ENCODE peak calls at places on chromosome 16, in four cellular contexts. R, P, S and H are unnamed samples.

GRCh38 chr16:67028555-67029248 is at the start of gene CBFB:
- DNase-seq in R (peak; percentile 96), P (peak; percentile 65), S (peak; percentile 93), H (peak; percentile 93)

GRCh38 chr16:11497851-11498289 is 88.8 kb downstream of the LITAF start:
- DNase-seq in R (no peak), P (peak; percentile 43), S (no peak), H (peak; percentile 67)

GRCh38 chr16:528111-529011 is 849 bp downstream of the CAPN15 start:
- DNase-seq in R (no peak), P (no peak), S (no peak), H (peak; percentile 46)

GRCh38 chr16:84925092-84925772 is 86.1 kb downstream of the ZDHHC7 start:
- DNase-seq in R (peak; percentile 76), P (no peak), S (no peak), H (peak; percentile 43)

GRCh38 chr16:84979516-84979915 is 31.8 kb downstream of the ZDHHC7 start:
- DNase-seq in R (no peak), P (no peak), S (no peak), H (no peak)

GRCh38 chr16:19083670-19084069 is 16.3 kb downstream of the COQ7 start:
- DNase-seq in R (no peak), P (no peak), S (no peak), H (no peak)

GRCh38 chr16:46748775-46749705 is 896 bp upstream of the MYLK3 start:
- DNase-seq in R (no peak), P (no peak), S (no peak), H (no peak)

GRCh38 chr16:83995756-83996155 is 27.7 kb downstream of the NECAB2 start:
- DNase-seq in R (no peak), P (peak; percentile 57), S (no peak), H (peak; percentile 92)

GRCh38 chr16:73418051-73418450 is 370.1 kb upstream of the ZFHX3 start:
- DNase-seq in R (no peak), P (no peak), S (no peak), H (no peak)

GRCh38 chr16:67935402-67936123 is 1.1 kb downstream of the PSMB10 start:
- DNase-seq in R (peak; percentile 99), P (peak; percentile 73), S (peak; percentile 91), H (peak; percentile 96)

GRCh38 chr16:4935231-4935855 is 1.6 kb downstream of the PPL start:
- DNase-seq in R (no peak), P (no peak), S (no peak), H (no peak)

GRCh38 chr16:86455609-86456008 is 54.7 kb upstream of the FOXF1 start:
- DNase-seq in R (no peak), P (no peak), S (no peak), H (no peak)

GRCh38 chr16:23072084-23072599 is 77.1 kb downstream of the USP31 start:
- DNase-seq in R (no peak), P (peak; percentile 56), S (no peak), H (peak; percentile 87)

GRCh38 chr16:56355786-56356275 is 69.5 kb downstream of the AMFR start:
- DNase-seq in R (peak; percentile 32), P (no peak), S (peak; percentile 66), H (peak; percentile 5)

GRCh38 chr16:8958344-8958808 is 5.3 kb downstream of the USP7 start:
- DNase-seq in R (no peak), P (no peak), S (no peak), H (peak; percentile 53)

GRCh38 chr16:65000654-65001053 is 121.2 kb downstream of the CDH11 start:
- DNase-seq in R (no peak), P (no peak), S (no peak), H (no peak)

GRCh38 chr16:30903596-30903995 is 7.2 kb downstream of the CTF1 start:
- DNase-seq in R (no peak), P (no peak), S (no peak), H (peak; percentile 23)

GRCh38 chr16:4184038-4184702 is 57.7 kb downstream of the SRL start:
- DNase-seq in R (no peak), P (no peak), S (no peak), H (no peak)

GRCh38 chr16:57677622-57678369 is 9.7 kb downstream of the ADGRG3 start:
- DNase-seq in R (no peak), P (no peak), S (no peak), H (no peak)

GRCh38 chr16:67961551-67961957 is 6.9 kb downstream of the SLC12A4 start:
- DNase-seq in R (no peak), P (no peak), S (no peak), H (no peak)

GRCh38 chr16:74216319-74216718 is 80.3 kb upstream of the PSMD7 start:
- DNase-seq in R (no peak), P (no peak), S (no peak), H (peak; percentile 39)

GRCh38 chr16:77974883-77975282 is 47.5 kb upstream of the CLEC3A start:
- DNase-seq in R (no peak), P (no peak), S (no peak), H (peak; percentile 8)

GRCh38 chr16:56749806-56750491 is 20.0 kb downstream of the NUP93 start:
- DNase-seq in R (no peak), P (no peak), S (no peak), H (no peak)

GRCh38 chr16:19735074-19735867 is 17.2 kb downstream of the IQCK start:
- DNase-seq in R (no peak), P (no peak), S (no peak), H (no peak)

GRCh38 chr16:48284772-48285409 is 37.6 kb upstream of the ABCC11 start:
- DNase-seq in R (no peak), P (no peak), S (no peak), H (no peak)

GRCh38 chr16:31453255-31454204 is 5.8 kb upstream of the ARMC5 start:
- DNase-seq in R (no peak), P (no peak), S (no peak), H (peak; percentile 39)

GRCh38 chr16:59021751-59022150 is 287.6 kb upstream of the GOT2 start:
- DNase-seq in R (no peak), P (no peak), S (no peak), H (peak; percentile 12)

GRCh38 chr16:11794447-11794846 is 2.6 kb downstream of the ZC3H7A start:
- DNase-seq in R (no peak), P (no peak), S (no peak), H (no peak)

GRCh38 chr16:75148311-75149195 is at the start of gene ZFP1:
- DNase-seq in R (peak; percentile 97), P (peak; percentile 82), S (peak; percentile 97), H (peak; percentile 94)

GRCh38 chr16:88868974-88869672 is 2.7 kb upstream of the PABPN1L start:
- DNase-seq in R (no peak), P (no peak), S (no peak), H (no peak)

GRCh38 chr16:78142784-78143183 is 43.3 kb downstream of the WWOX start:
- DNase-seq in R (no peak), P (peak; percentile 55), S (no peak), H (peak; percentile 28)

GRCh38 chr16:49353650-49354049 is 20.0 kb upstream of the C16orf78 start:
- DNase-seq in R (no peak), P (no peak), S (no peak), H (peak; percentile 1)

GRCh38 chr16:68003031-68003430 is 3.7 kb upstream of the DPEP2 start:
- DNase-seq in R (no peak), P (no peak), S (no peak), H (peak; percentile 47)

GRCh38 chr16:11024333-11025053 is 80.1 kb downstream of the CLEC16A start:
- DNase-seq in R (no peak), P (no peak), S (no peak), H (no peak)

GRCh38 chr16:29784157-29784556 is 6.1 kb downstream of the ZG16 start:
- DNase-seq in R (no peak), P (no peak), S (no peak), H (no peak)

GRCh38 chr16:85900031-85900792 is 1.2 kb downstream of the IRF8 start:
- DNase-seq in R (no peak), P (no peak), S (no peak), H (no peak)

GRCh38 chr16:65101009-65101408 is 20.9 kb downstream of the CDH11 start:
- DNase-seq in R (no peak), P (no peak), S (no peak), H (no peak)